ENCODE peak calls at places on chromosomes 16 and 17, in five cellular contexts. F is GM04504; I is ovary; L is T1000; A is stimulated activated CD4-positive, alpha-beta T cell treated with anti-CD3 and anti-CD28 coated beads, Interleukin-2, amount 100 ng/mL, for 48 hours. J is an unnamed sample.

GRCh38 chr16:27230562-27230991 is 27.3 kb downstream of the KDM8 start:
- DNase-seq in A (no peak), L (no peak), F (no peak), I (no peak), J (no peak)

GRCh38 chr16:66604376-66605176 is at the start of gene CMTM3:
- DNase-seq in I (peak), A (peak), F (no peak), L (peak), J (no peak)

GRCh38 chr17:66573078-66573477 is 261.8 kb upstream of the CACNG5 start:
- DNase-seq in F (no peak), L (no peak), A (no peak), I (no peak), J (no peak)

GRCh38 chr17:63173903-63174302 is 207.9 kb downstream of the TANC2 start:
- DNase-seq in F (no peak), L (no peak), A (no peak), I (no peak), J (no peak)

GRCh38 chr17:6924121-6924676 is 71.7 kb upstream of the ALOX12 start:
- DNase-seq in A (no peak), L (no peak), I (no peak), F (no peak), J (no peak)

GRCh38 chr17:79936661-79937434 is 97.6 kb upstream of the CBX4 start:
- DNase-seq in L (no peak), A (no peak), I (no peak), F (no peak), J (no peak)

GRCh38 chr17:71792966-71793365 is 327.9 kb upstream of the SOX9 start:
- DNase-seq in L (no peak), I (no peak), F (no peak), A (no peak), J (no peak)

GRCh38 chr16:22356930-22357634 is 17.3 kb downstream of the CDR2 start:
- DNase-seq in F (no peak), L (no peak), I (no peak), A (no peak), J (no peak)

GRCh38 chr16:76488065-76488417 is 210.8 kb downstream of the CNTNAP4 start:
- DNase-seq in F (no peak), L (no peak), A (no peak), I (no peak), J (no peak)

GRCh38 chr17:60926466-60927183 is 249.0 kb downstream of the BCAS3 start:
- DNase-seq in F (no peak), I (no peak), A (no peak), L (no peak), J (no peak)

GRCh38 chr16:55434000-55434399 is 45.0 kb upstream of the MMP2 start:
- DNase-seq in F (no peak), I (no peak), L (no peak), A (no peak), J (no peak)

GRCh38 chr17:17815436-17816200 is 21.2 kb downstream of the SREBF1 start:
- DNase-seq in F (no peak), L (no peak), A (no peak), I (no peak), J (no peak)

GRCh38 chr16:77399546-77399945 is 35.3 kb downstream of the ADAMTS18 start:
- DNase-seq in A (no peak), L (no peak), I (no peak), F (no peak), J (no peak)

GRCh38 chr17:68200689-68201424 is 47.0 kb upstream of the AMZ2 start:
- DNase-seq in F (no peak), A (peak), L (peak), I (peak), J (peak)

GRCh38 chr16:50246299-50247122 is 19.8 kb upstream of the ADCY7 start:
- DNase-seq in F (no peak), I (no peak), L (no peak), A (no peak), J (no peak)

GRCh38 chr17:74862108-74862901 is 2.6 kb upstream of the GRIN2C start:
- DNase-seq in A (peak), F (peak), L (no peak), I (peak), J (no peak)

GRCh38 chr16:71658771-71659170 is 32.8 kb downstream of the MARVELD3 start:
- DNase-seq in A (no peak), I (no peak), L (no peak), F (no peak), J (no peak)

GRCh38 chr17:41429667-41430066 is 5.3 kb upstream of the KRT37 start:
- DNase-seq in F (no peak), I (no peak), A (no peak), L (no peak), J (no peak)

GRCh38 chr17:63445571-63446217 is 412 bp downstream of the CYB561 start:
- DNase-seq in F (no peak), A (peak), I (no peak), L (peak), J (no peak)

GRCh38 chr17:31788956-31789355 is 70.1 kb downstream of the COPRS start:
- DNase-seq in I (no peak), L (no peak), F (peak), A (no peak), J (no peak)

GRCh38 chr16:16798504-16798903 is 419.6 kb downstream of the NPIPA7 start:
- DNase-seq in I (no peak), F (no peak), A (no peak), L (no peak), J (no peak)

GRCh38 chr17:8836821-8837426 is 30.6 kb downstream of the PIK3R6 start:
- DNase-seq in F (no peak), A (no peak), I (no peak), L (no peak), J (no peak)

GRCh38 chr17:35896011-35896587 is 15.9 kb upstream of the CCL5 start:
- DNase-seq in F (no peak), I (no peak), L (no peak), A (no peak), J (no peak)

GRCh38 chr17:78125138-78125913 is 3.2 kb downstream of the TMC6 start:
- DNase-seq in A (no peak), I (no peak), F (no peak), L (no peak), J (no peak)

GRCh38 chr16:25060920-25061319 is 45.8 kb upstream of the ARHGAP17 start:
- DNase-seq in L (no peak), I (no peak), F (no peak), A (no peak), J (no peak)

GRCh38 chr17:63697341-63698286 is 2.3 kb downstream of the LIMD2 start:
- DNase-seq in F (no peak), L (peak), A (peak), I (no peak), J (no peak)

J was measured in SK-N-MC.